ENCODE peak calls at places on chromosomes 6 and 20, in eight cellular contexts. H, V, Z, P, W, J, G and E are unnamed samples.

GRCh38 chr6:108157972-108158441 is 7.8 kb upstream of the NR2E1 start:
- DNase-seq in H (no peak), V (no peak), Z (no peak), P (peak), W (no peak), J (peak), G (no peak), E (no peak)

GRCh38 chr6:118535176-118535844 is 12.8 kb upstream of the PLN start:
- DNase-seq in H (no peak), V (no peak), Z (no peak), P (peak), W (no peak), J (no peak), G (no peak), E (no peak)

GRCh38 chr20:47735412-47736400 is 49.6 kb downstream of the SULF2 start:
- DNase-seq in H (no peak), V (no peak), Z (no peak), P (no peak), W (no peak), J (no peak), G (no peak), E (no peak)

GRCh38 chr6:21198032-21198640 is 395.4 kb upstream of the SOX4 start:
- DNase-seq in H (no peak), V (no peak), Z (no peak), P (no peak), W (no peak), J (no peak), G (no peak), E (no peak)

GRCh38 chr20:33482581-33482980 is 7.3 kb upstream of the CBFA2T2 start:
- DNase-seq in H (no peak), V (no peak), Z (no peak), P (no peak), W (no peak), J (peak), G (no peak), E (no peak)

GRCh38 chr20:41394081-41394480 is 27.5 kb upstream of the EMILIN3 start:
- DNase-seq in H (no peak), V (no peak), Z (no peak), P (no peak), W (no peak), J (no peak), G (no peak), E (no peak)

GRCh38 chr20:36468149-36469000 is 72.9 kb upstream of the MYL9 start:
- DNase-seq in H (no peak), V (no peak), Z (no peak), P (no peak), W (no peak), J (no peak), G (no peak), E (no peak)

GRCh38 chr6:165661416-165662001 is 1.5 kb downstream of the PDE10A start:
- DNase-seq in H (peak), V (no peak), Z (no peak), P (no peak), W (no peak), J (no peak), G (no peak), E (no peak)

GRCh38 chr6:149499066-149499465 is 14.3 kb upstream of the ZC3H12D start:
- DNase-seq in H (no peak), V (peak), Z (peak), P (no peak), W (no peak), J (no peak), G (no peak), E (no peak)

GRCh38 chr6:90295854-90296345 is 743 bp downstream of the BACH2 start:
- DNase-seq in H (peak), V (peak), Z (no peak), P (peak), W (peak), J (peak), G (no peak), E (no peak)

GRCh38 chr6:21349834-21350233 is 243.7 kb upstream of the SOX4 start:
- DNase-seq in H (no peak), V (no peak), Z (no peak), P (no peak), W (no peak), J (no peak), G (no peak), E (no peak)

GRCh38 chr20:2688041-2688591 is 4.5 kb upstream of the EBF4 start:
- DNase-seq in H (peak), V (peak), Z (no peak), P (peak), W (peak), J (peak), G (peak), E (no peak)

GRCh38 chr20:48807586-48808381 is 20.0 kb downstream of the PREX1 start:
- DNase-seq in H (no peak), V (no peak), Z (no peak), P (no peak), W (no peak), J (no peak), G (no peak), E (no peak)

GRCh38 chr6:27161946-27162603 is 85.4 kb upstream of the PRSS16 start:
- DNase-seq in H (no peak), V (peak), Z (peak), P (peak), W (peak), J (peak), G (no peak), E (no peak)

GRCh38 chr6:74041420-74041819 is 345.4 kb downstream of the CD109 start:
- DNase-seq in H (no peak), V (no peak), Z (no peak), P (no peak), W (no peak), J (no peak), G (no peak), E (no peak)

GRCh38 chr20:56359212-56360132 is 698 bp downstream of the FAM210B start:
- DNase-seq in H (peak), V (peak), Z (no peak), P (peak), W (peak), J (no peak), G (no peak), E (no peak)

GRCh38 chr20:49276201-49276894 is 1.5 kb downstream of the ZNFX1 start:
- DNase-seq in H (no peak), V (peak), Z (no peak), P (peak), W (peak), J (peak), G (peak), E (no peak)

GRCh38 chr6:170176621-170177382 is 114.1 kb downstream of the DLL1 start:
- DNase-seq in H (no peak), V (peak), Z (no peak), P (no peak), W (no peak), J (peak), G (no peak), E (no peak)

GRCh38 chr6:121645100-121645745 is 209.8 kb downstream of the GJA1 start:
- DNase-seq in H (no peak), V (peak), Z (no peak), P (no peak), W (no peak), J (no peak), G (no peak), E (no peak)

GRCh38 chr6:114119056-114119455 is 148.1 kb upstream of the HDAC2 start:
- DNase-seq in H (no peak), V (no peak), Z (no peak), P (no peak), W (no peak), J (no peak), G (no peak), E (no peak)

GRCh38 chr20:2801459-2801728 is 967 bp upstream of the CPXM1 start:
- DNase-seq in H (no peak), V (no peak), Z (no peak), P (no peak), W (no peak), J (no peak), G (no peak), E (no peak)

GRCh38 chr6:108616544-108616943 is 55.8 kb downstream of the FOXO3 start:
- DNase-seq in H (no peak), V (no peak), Z (no peak), P (no peak), W (no peak), J (no peak), G (no peak), E (no peak)

GRCh38 chr6:39980839-39981580 is 46.7 kb upstream of the MOCS1 start:
- DNase-seq in H (peak), V (peak), Z (no peak), P (no peak), W (no peak), J (no peak), G (no peak), E (peak)

GRCh38 chr20:6295477-6296256 is 172.8 kb upstream of the FERMT1 start:
- DNase-seq in H (no peak), V (no peak), Z (no peak), P (no peak), W (no peak), J (no peak), G (no peak), E (no peak)

GRCh38 chr20:62135573-62136266 is 7.5 kb downstream of the PSMA7 start:
- DNase-seq in H (no peak), V (no peak), Z (no peak), P (no peak), W (no peak), J (no peak), G (no peak), E (no peak)

GRCh38 chr20:35547319-35547718 is 5.4 kb downstream of the ERGIC3 start:
- DNase-seq in H (no peak), V (no peak), Z (no peak), P (no peak), W (no peak), J (no peak), G (no peak), E (no peak)

GRCh38 chr6:107627928-107628327 is 138.0 kb downstream of the SOBP start:
- DNase-seq in H (no peak), V (no peak), Z (no peak), P (no peak), W (no peak), J (no peak), G (no peak), E (no peak)

GRCh38 chr6:3878048-3878666 is 29.0 kb downstream of the FAM50B start:
- DNase-seq in H (no peak), V (no peak), Z (no peak), P (no peak), W (no peak), J (no peak), G (no peak), E (no peak)

GRCh38 chr6:53651764-53652401 is 13.7 kb downstream of the KLHL31 start:
- DNase-seq in H (peak), V (peak), Z (peak), P (peak), W (peak), J (peak), G (peak), E (peak)

GRCh38 chr6:109442393-109442924 is 1.9 kb downstream of the SMPD2 start:
- DNase-seq in H (no peak), V (no peak), Z (no peak), P (no peak), W (no peak), J (no peak), G (no peak), E (no peak)